ENCODE peak calls at places on chromosomes 12 and 14, in ten cellular contexts. H is fibroblast of lung, F is H1, T is HCT116, O is astrocyte, U is Karpas-422, M is A549, L is GM23248, E is trophoblast cell, B is mesendoderm. I is an unnamed sample.

GRCh38 chr12:51521554-51522276 is 69.3 kb upstream of the SCN8A start:
- DNase-seq in E (no peak), M (no peak), T (no peak), B (no peak), H (peak; percentile 18), F (no peak), U (peak; percentile 53), O (peak; percentile 18), L (no peak), I (no peak)

GRCh38 chr12:39205969-39206368 is 237.0 kb downstream of the KIF21A start:
- DNase-seq in O (no peak), L (no peak), H (no peak), F (no peak), B (no peak), M (no peak), E (no peak), U (no peak), T (no peak), I (no peak)

GRCh38 chr12:2431810-2432209 is 363.0 kb upstream of the FKBP4 start:
- DNase-seq in E (no peak), U (no peak), H (peak; percentile 16), F (no peak), T (no peak), M (no peak), B (no peak), O (no peak), L (peak; percentile 75), I (no peak)

GRCh38 chr14:77303417-77304156 is 17.1 kb downstream of the POMT2 start:
- DNase-seq in F (no peak), B (peak; percentile 86), E (peak; percentile 60), U (no peak), H (peak; percentile 98), L (peak; percentile 100), T (peak; percentile 54), M (peak; percentile 93), O (peak; percentile 97), I (no peak)

GRCh38 chr12:108804361-108804949 is 52.9 kb downstream of the SSH1 start:
- DNase-seq in B (no peak), L (peak; percentile 91), U (no peak), H (peak; percentile 93), E (no peak), T (no peak), F (no peak), M (no peak), O (peak; percentile 92), I (peak; percentile 46)

GRCh38 chr12:53600490-53601295 is 25.5 kb downstream of the ATF7 start:
- DNase-seq in E (no peak), T (no peak), B (no peak), L (no peak), H (no peak), U (no peak), F (no peak), M (no peak), O (no peak), I (no peak)

GRCh38 chr12:1911598-1912575 is 6.6 kb downstream of the CACNA2D4 start:
- DNase-seq in B (no peak), M (no peak), T (no peak), H (no peak), E (no peak), L (no peak), F (peak; percentile 40), U (no peak), O (no peak), I (no peak)

GRCh38 chr12:48198619-48198973 is 4.5 kb downstream of the OR10AD1 start:
- DNase-seq in T (no peak), B (peak; percentile 35), M (no peak), U (no peak), E (no peak), H (peak; percentile 31), L (peak; percentile 70), O (no peak), F (no peak), I (no peak)

GRCh38 chr14:71472281-71472960 is 459.8 kb upstream of the RGS6 start:
- DNase-seq in F (no peak), O (peak; percentile 53), M (no peak), H (peak; percentile 55), E (no peak), B (no peak), T (no peak), U (no peak), L (peak; percentile 60), I (no peak)

GRCh38 chr14:79333198-79333546 is 878.1 kb downstream of the DIO2 start:
- DNase-seq in L (no peak), F (no peak), E (no peak), T (no peak), M (no peak), B (peak; percentile 4), O (peak; percentile 12), H (peak; percentile 29), U (no peak), I (no peak)

GRCh38 chr12:22229652-22230279 is 104.7 kb downstream of the ST8SIA1 start:
- DNase-seq in U (no peak), H (peak; percentile 21), O (peak; percentile 20), B (no peak), E (no peak), T (no peak), M (peak; percentile 52), L (no peak), F (no peak), I (no peak)

GRCh38 chr12:5590316-5590715 is 158.4 kb downstream of the NTF3 start:
- DNase-seq in U (no peak), E (no peak), B (no peak), F (no peak), M (no peak), H (no peak), T (no peak), O (no peak), L (no peak), I (no peak)

GRCh38 chr12:40439771-40440492 is 215.1 kb downstream of the LRRK2 start:
- DNase-seq in M (peak; percentile 2), F (no peak), H (no peak), U (no peak), E (no peak), O (no peak), B (no peak), T (no peak), L (peak; percentile 4), I (no peak)

GRCh38 chr12:117457189-117457588 is 95.8 kb upstream of the NOS1 start:
- DNase-seq in U (no peak), E (no peak), B (no peak), M (no peak), O (no peak), F (no peak), L (no peak), T (no peak), H (no peak), I (no peak)

GRCh38 chr14:70281938-70282337 is 77.5 kb downstream of the COX16 start:
- DNase-seq in T (no peak), B (no peak), H (no peak), F (no peak), M (no peak), E (no peak), O (no peak), L (no peak), U (peak; percentile 63), I (peak; percentile 30)

GRCh38 chr12:116864371-116865160 is 16.7 kb downstream of the HRK start:
- DNase-seq in H (peak; percentile 89), E (peak; percentile 74), B (no peak), O (peak; percentile 87), M (peak; percentile 53), U (no peak), T (no peak), L (peak; percentile 84), F (no peak), I (no peak)

GRCh38 chr12:102426599-102427541 is 53.5 kb downstream of the IGF1 start:
- DNase-seq in L (peak; percentile 82), O (peak; percentile 49), M (no peak), B (no peak), T (no peak), H (peak; percentile 59), F (no peak), E (no peak), U (no peak), I (no peak)

GRCh38 chr12:56804169-56804568 is 41.0 kb downstream of the HSD17B6 start:
- DNase-seq in B (no peak), L (peak; percentile 1), T (no peak), F (no peak), E (no peak), U (no peak), O (no peak), M (peak; percentile 21), H (no peak), I (no peak)

GRCh38 chr12:131829795-131830334 is 1.7 kb downstream of the MMP17 start:
- DNase-seq in E (no peak), F (no peak), M (no peak), B (peak; percentile 31), H (no peak), U (no peak), L (peak; percentile 31), O (no peak), T (no peak), I (peak; percentile 36)

GRCh38 chr14:68640293-68640574 is 152.6 kb downstream of the ZFP36L1 start:
- DNase-seq in E (no peak), B (no peak), U (no peak), M (no peak), F (no peak), O (no peak), T (no peak), L (no peak), H (no peak), I (no peak)
- H3K4me2 ChIP-seq in E (no peak overlapping the region), B (no peak overlapping the region), U (no peak overlapping the region), M (no peak overlapping the region), F (no peak overlapping the region), O (no peak overlapping the region), T (no peak overlapping the region), L (no peak overlapping the region), H (no peak overlapping the region), I (no peak overlapping the region)

GRCh38 chr14:74713395-74713735 is 421 bp downstream of the FCF1 start:
- DNase-seq in U (no peak), E (no peak), O (no peak), H (no peak), B (no peak), L (no peak), F (no peak), M (no peak), T (no peak), I (no peak)
- H3K4me2 ChIP-seq in U (peak overlapping the region; percentile 83), E (peak overlapping the region; percentile 73), O (peak overlapping the region; percentile 97), H (peak overlapping the region; percentile 92), B (peak overlapping the region; percentile 53), L (peak overlapping the region; percentile 95), F (peak overlapping the region; percentile 82), M (peak overlapping the region; percentile 96), T (peak overlapping the region; percentile 89), I (peak overlapping the region; percentile 86)

DNA sequence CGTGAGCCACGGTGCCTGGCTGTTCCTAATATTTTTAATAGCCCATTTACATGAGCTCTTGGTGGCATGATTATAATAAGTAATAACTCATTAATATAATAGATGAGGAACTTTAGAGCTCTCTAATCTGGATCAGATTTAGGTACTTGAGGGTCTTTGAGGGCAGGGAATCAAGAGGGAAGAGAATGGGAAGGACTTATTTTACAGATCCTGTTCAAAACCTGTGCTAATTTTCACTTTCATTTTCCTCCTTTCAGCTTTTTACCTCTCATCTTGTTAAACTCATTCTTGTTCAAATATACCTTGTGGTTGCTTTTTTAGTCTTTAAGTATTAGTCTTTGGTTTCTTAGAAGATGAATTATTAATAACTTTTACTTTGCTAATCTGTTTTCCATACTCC is 5.6 kb downstream of the NECAP1 start:
- DNase-seq in E (no peak), H (no peak), M (no peak), T (no peak), U (no peak), F (no peak), B (no peak), O (no peak), L (no peak), I (no peak)
- H3K4me2 ChIP-seq in E (no peak overlapping the region), H (no peak overlapping the region), M (no peak overlapping the region), T (no peak overlapping the region), U (peak overlapping the region; percentile 45), F (no peak overlapping the region), B (no peak overlapping the region), O (no peak overlapping the region), L (no peak overlapping the region), I (no peak overlapping the region)

GRCh38 chr12:109892748-109893147 is 7.3 kb upstream of the TCHP start:
- DNase-seq in M (no peak), T (no peak), E (no peak), H (no peak), O (no peak), U (no peak), F (no peak), L (no peak), B (no peak), I (no peak)
- H3K4me2 ChIP-seq in M (no peak overlapping the region), T (no peak overlapping the region), E (no peak overlapping the region), H (no peak overlapping the region), O (no peak overlapping the region), U (no peak overlapping the region), F (no peak overlapping the region), L (no peak overlapping the region), B (no peak overlapping the region), I (no peak overlapping the region)

I was measured in neural progenitor cell.